ENCODE peak calls at places on chromosomes 5 and 9, in six cellular contexts. One of them, this sample, is unnamed.

GRCh38 chr5:74685979-74686631 is 1.1 kb downstream of the HEXB start:
- DNase-seq in A549: no peak
- DNase-seq in GM12878: peak
- DNase-seq in HepG2: no peak
- DNase-seq in K562: peak
- DNase-seq in endothelial cell of umbilical vein: peak
- DNase-seq in this sample: peak

GRCh38 chr5:168317096-168317520 is 25.7 kb downstream of the WWC1 start:
- DNase-seq in A549: no peak
- DNase-seq in GM12878: no peak
- DNase-seq in HepG2: no peak
- DNase-seq in K562: no peak
- DNase-seq in endothelial cell of umbilical vein: no peak
- DNase-seq in this sample: no peak

GRCh38 chr5:120388016-120388781 is 75.9 kb upstream of the PRR16 start:
- DNase-seq in A549: no peak
- DNase-seq in GM12878: no peak
- DNase-seq in HepG2: no peak
- DNase-seq in K562: no peak
- DNase-seq in endothelial cell of umbilical vein: peak
- DNase-seq in this sample: peak

GRCh38 chr9:86671018-86671417 is 276.3 kb downstream of the GAS1 start:
- DNase-seq in A549: no peak
- DNase-seq in GM12878: no peak
- DNase-seq in HepG2: no peak
- DNase-seq in K562: no peak
- DNase-seq in endothelial cell of umbilical vein: no peak
- DNase-seq in this sample: no peak

GRCh38 chr5:168611163-168611562 is 32.0 kb upstream of the PANK3 start:
- DNase-seq in A549: no peak
- DNase-seq in GM12878: no peak
- DNase-seq in HepG2: no peak
- DNase-seq in K562: no peak
- DNase-seq in endothelial cell of umbilical vein: no peak
- DNase-seq in this sample: no peak

GRCh38 chr9:31140316-31140715 is 1244.1 kb upstream of the ACO1 start:
- DNase-seq in A549: peak
- DNase-seq in GM12878: no peak
- DNase-seq in HepG2: peak
- DNase-seq in K562: no peak
- DNase-seq in endothelial cell of umbilical vein: no peak
- DNase-seq in this sample: peak

GRCh38 chr5:75729321-75729720 is 12.1 kb upstream of the POC5 start:
- DNase-seq in A549: no peak
- DNase-seq in GM12878: no peak
- DNase-seq in HepG2: no peak
- DNase-seq in K562: no peak
- DNase-seq in endothelial cell of umbilical vein: peak
- DNase-seq in this sample: no peak

GRCh38 chr5:151949909-151950308 is 25.3 kb upstream of the GLRA1 start:
- DNase-seq in A549: no peak
- DNase-seq in GM12878: no peak
- DNase-seq in HepG2: no peak
- DNase-seq in K562: no peak
- DNase-seq in endothelial cell of umbilical vein: no peak
- DNase-seq in this sample: no peak

GRCh38 chr9:105173306-105173705 is 71.1 kb upstream of the SLC44A1 start:
- DNase-seq in A549: no peak
- DNase-seq in GM12878: no peak
- DNase-seq in HepG2: no peak
- DNase-seq in K562: no peak
- DNase-seq in endothelial cell of umbilical vein: no peak
- DNase-seq in this sample: no peak

GRCh38 chr9:37908698-37909186 is 4.8 kb upstream of the SLC25A51 start:
- DNase-seq in A549: peak
- DNase-seq in GM12878: no peak
- DNase-seq in HepG2: peak
- DNase-seq in K562: no peak
- DNase-seq in endothelial cell of umbilical vein: no peak
- DNase-seq in this sample: peak

GRCh38 chr5:153513171-153513570 is 22.7 kb downstream of the GRIA1 start:
- DNase-seq in A549: no peak
- DNase-seq in GM12878: no peak
- DNase-seq in HepG2: no peak
- DNase-seq in K562: no peak
- DNase-seq in endothelial cell of umbilical vein: no peak
- DNase-seq in this sample: no peak

GRCh38 chr5:112492291-112492690 is 73.2 kb upstream of the EPB41L4A start:
- DNase-seq in A549: peak
- DNase-seq in GM12878: peak
- DNase-seq in HepG2: peak
- DNase-seq in K562: peak
- DNase-seq in endothelial cell of umbilical vein: peak
- DNase-seq in this sample: peak

GRCh38 chr5:157497875-157498611 is 38.0 kb downstream of the NIPAL4 start:
- DNase-seq in A549: no peak
- DNase-seq in GM12878: no peak
- DNase-seq in HepG2: no peak
- DNase-seq in K562: no peak
- DNase-seq in endothelial cell of umbilical vein: no peak
- DNase-seq in this sample: no peak

GRCh38 chr5:43010956-43011355 is 29.2 kb downstream of the ANXA2R start:
- DNase-seq in A549: no peak
- DNase-seq in GM12878: no peak
- DNase-seq in HepG2: no peak
- DNase-seq in K562: no peak
- DNase-seq in endothelial cell of umbilical vein: no peak
- DNase-seq in this sample: no peak

GRCh38 chr5:43007246-43007910 is 32.7 kb downstream of the ANXA2R start:
- DNase-seq in A549: peak
- DNase-seq in GM12878: no peak
- DNase-seq in HepG2: peak
- DNase-seq in K562: peak
- DNase-seq in endothelial cell of umbilical vein: peak
- DNase-seq in this sample: peak

GRCh38 chr5:43007911-43008368 is 32.2 kb downstream of the ANXA2R start:
- DNase-seq in A549: peak
- DNase-seq in GM12878: no peak
- DNase-seq in HepG2: peak
- DNase-seq in K562: peak
- DNase-seq in endothelial cell of umbilical vein: peak
- DNase-seq in this sample: peak

GRCh38 chr5:43006411-43007202 is 33.5 kb downstream of the ANXA2R start:
- DNase-seq in A549: no peak
- DNase-seq in GM12878: no peak
- DNase-seq in HepG2: no peak
- DNase-seq in K562: no peak
- DNase-seq in endothelial cell of umbilical vein: no peak
- DNase-seq in this sample: no peak

DNA sequence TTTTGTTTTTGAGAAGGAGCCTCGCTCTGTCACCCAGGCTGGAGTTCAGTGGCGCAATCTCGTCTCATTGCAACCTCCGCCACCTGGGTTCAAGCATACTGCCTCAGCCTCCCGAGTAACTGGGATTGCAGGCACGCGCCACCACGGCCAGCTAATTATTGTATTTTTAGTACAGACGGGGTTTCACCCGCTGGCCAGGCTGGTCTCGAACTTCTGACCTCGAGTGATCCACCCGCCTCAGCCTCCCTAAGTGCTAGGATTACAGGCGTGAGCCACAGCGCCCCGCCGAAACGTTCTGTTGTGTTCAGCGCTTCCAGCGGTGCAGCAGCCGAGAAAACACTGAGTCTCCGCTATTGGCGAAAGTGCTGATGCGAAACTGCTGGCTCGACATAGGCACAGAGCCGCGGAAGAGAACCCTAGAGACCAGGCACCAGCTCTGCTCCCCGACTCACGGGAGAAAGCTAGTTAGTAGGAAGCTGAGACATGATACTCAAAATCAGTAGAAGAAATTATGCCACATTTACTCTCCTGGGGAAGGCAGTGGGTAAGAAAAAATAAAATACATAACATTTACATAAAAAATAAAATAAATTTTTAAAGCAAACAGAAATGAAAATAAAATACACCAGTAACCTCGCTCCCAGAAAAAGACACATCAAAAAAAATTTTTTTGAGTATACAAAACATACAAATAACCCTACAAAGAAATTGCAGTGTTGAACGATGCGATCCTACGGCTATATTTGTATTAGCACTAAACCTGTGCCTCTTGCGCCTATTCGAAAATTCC is 31.6 kb downstream of the ANXA2R start:
- DNase-seq in A549: peak
- DNase-seq in GM12878: no peak
- DNase-seq in HepG2: peak
- DNase-seq in K562: peak
- DNase-seq in endothelial cell of umbilical vein: peak
- DNase-seq in this sample: peak
- TF ChIP-seq POLR2A in A549: peak
- TF ChIP-seq POLR2A in GM12878: no peak
- TF ChIP-seq POLR2A in HepG2: peak
- TF ChIP-seq POLR2A in K562: peak
- TF ChIP-seq POLR2A in endothelial cell of umbilical vein: peak
- TF ChIP-seq POLR2A in this sample: peak

GRCh38 chr5:68962632-68963484 is 131.0 kb upstream of the SLC30A5 start:
- DNase-seq in A549: peak
- DNase-seq in GM12878: no peak
- DNase-seq in HepG2: peak
- DNase-seq in K562: peak
- DNase-seq in endothelial cell of umbilical vein: peak
- DNase-seq in this sample: peak
- TF ChIP-seq MAX in A549: no peak
- TF ChIP-seq MAX in GM12878: no peak
- TF ChIP-seq MAX in HepG2: no peak
- TF ChIP-seq MAX in K562: no peak
- TF ChIP-seq MAX in endothelial cell of umbilical vein: no peak
- TF ChIP-seq MAX in this sample: no peak

GRCh38 chr9:124696101-124696500 is 75.0 kb downstream of the NR6A1 start:
- DNase-seq in A549: no peak
- DNase-seq in GM12878: no peak
- DNase-seq in HepG2: peak
- DNase-seq in K562: no peak
- DNase-seq in endothelial cell of umbilical vein: peak
- DNase-seq in this sample: no peak

GRCh38 chr9:124698265-124698664 is 72.8 kb downstream of the NR6A1 start:
- DNase-seq in A549: peak
- DNase-seq in GM12878: no peak
- DNase-seq in HepG2: no peak
- DNase-seq in K562: peak
- DNase-seq in endothelial cell of umbilical vein: no peak
- DNase-seq in this sample: no peak

GRCh38 chr9:124699575-124699974 is 71.5 kb downstream of the NR6A1 start:
- DNase-seq in A549: no peak
- DNase-seq in GM12878: no peak
- DNase-seq in HepG2: no peak
- DNase-seq in K562: no peak
- DNase-seq in endothelial cell of umbilical vein: no peak
- DNase-seq in this sample: no peak

GRCh38 chr9:124695280-124695890 is 75.7 kb downstream of the NR6A1 start:
- DNase-seq in A549: peak
- DNase-seq in GM12878: no peak
- DNase-seq in HepG2: no peak
- DNase-seq in K562: no peak
- DNase-seq in endothelial cell of umbilical vein: no peak
- DNase-seq in this sample: no peak

GRCh38 chr9:124697326-124698200 is 73.5 kb downstream of the NR6A1 start:
- DNase-seq in A549: peak
- DNase-seq in GM12878: no peak
- DNase-seq in HepG2: no peak
- DNase-seq in K562: no peak
- DNase-seq in endothelial cell of umbilical vein: peak
- DNase-seq in this sample: no peak
- TF ChIP-seq MYC in A549: no peak
- TF ChIP-seq MYC in GM12878: no peak
- TF ChIP-seq MYC in HepG2: no peak
- TF ChIP-seq MYC in K562: no peak
- TF ChIP-seq MYC in endothelial cell of umbilical vein: no peak
- TF ChIP-seq MYC in this sample: no peak

DNA sequence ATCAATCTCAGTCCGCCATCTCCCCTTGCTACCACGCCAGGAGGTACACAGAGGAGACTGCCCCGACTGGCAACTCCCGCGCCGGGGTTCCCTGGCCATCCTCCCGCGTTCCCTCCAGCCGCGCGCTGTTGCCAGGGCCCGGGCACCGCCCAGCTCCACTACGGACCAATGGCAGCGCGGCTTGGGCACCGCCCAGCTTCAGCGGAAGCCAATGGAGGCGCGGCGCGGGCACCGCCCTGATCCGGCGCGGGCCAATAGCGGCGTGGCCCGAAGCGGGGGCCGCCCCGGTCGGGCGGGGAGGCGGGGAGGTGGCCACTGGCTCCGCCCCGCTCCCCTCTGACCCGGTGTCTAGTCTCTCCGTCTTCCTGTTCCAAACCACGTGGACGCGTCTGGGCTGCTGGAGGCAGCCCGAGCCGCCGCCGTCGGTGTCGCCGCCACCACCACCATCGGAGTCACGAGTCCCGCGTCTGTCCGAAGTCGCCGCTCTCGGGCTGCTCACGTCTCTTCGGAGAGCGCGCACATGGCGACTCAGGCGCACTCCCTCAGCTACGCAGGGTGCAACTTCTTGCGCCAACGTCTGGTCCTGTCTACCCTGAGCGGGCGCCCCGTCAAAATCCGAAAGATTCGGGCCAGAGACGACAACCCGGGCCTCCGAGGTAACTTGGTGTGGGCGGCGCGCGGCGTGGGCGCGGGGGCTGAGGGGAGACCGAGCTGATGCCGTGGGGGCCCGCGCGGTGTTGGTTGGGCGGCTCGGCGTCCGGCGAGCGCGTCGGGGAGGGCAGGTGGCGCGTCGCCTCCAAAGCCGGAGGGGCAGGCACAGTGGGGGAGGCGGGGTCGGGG is at the start of gene RCL1:
- DNase-seq in A549: peak
- DNase-seq in GM12878: peak
- DNase-seq in HepG2: peak
- DNase-seq in K562: peak
- DNase-seq in endothelial cell of umbilical vein: peak
- DNase-seq in this sample: peak
- TF ChIP-seq POLR2A in A549: peak
- TF ChIP-seq POLR2A in GM12878: peak
- TF ChIP-seq POLR2A in HepG2: peak
- TF ChIP-seq POLR2A in K562: peak
- TF ChIP-seq POLR2A in endothelial cell of umbilical vein: peak
- TF ChIP-seq POLR2A in this sample: peak

This sample was measured in NB4.